ENCODE peak calls at places on chromosomes 16 and 17, in six cellular contexts. J is HCEC 1CT, O is NCI-H1105, G is sciatic nerve, M is mesothelial cell of epicardium, T is naive B cell. U is an unnamed sample.

GRCh38 chr17:9079461-9080103 is 58.3 kb downstream of the NTN1 start:
- DNase-seq in J (no peak), T (no peak), G (no peak), O (no peak), M (no peak), U (no peak)

GRCh38 chr16:21638573-21638975 is 13.8 kb downstream of the IGSF6 start:
- DNase-seq in G (no peak), T (no peak), J (peak), M (no peak), O (no peak), U (no peak)

GRCh38 chr16:1181715-1182671 is 29.1 kb downstream of the CACNA1H start:
- DNase-seq in T (no peak), M (no peak), O (no peak), J (peak), G (peak), U (peak)

GRCh38 chr17:73437826-73438225 is 126.0 kb upstream of the CDC42EP4 start:
- DNase-seq in M (no peak), O (no peak), J (no peak), G (no peak), T (no peak), U (no peak)

GRCh38 chr17:27993723-27994310 is 48.7 kb upstream of the NLK start:
- DNase-seq in G (no peak), T (no peak), O (no peak), J (peak), M (no peak), U (no peak)

GRCh38 chr16:72740346-72740745 is 307.6 kb downstream of the ZFHX3 start:
- DNase-seq in G (no peak), T (no peak), O (no peak), M (no peak), J (peak), U (no peak)

GRCh38 chr16:50532576-50532975 is 15.6 kb upstream of the NKD1 start:
- DNase-seq in G (peak), J (no peak), T (no peak), M (no peak), O (no peak), U (peak)

GRCh38 chr16:58501242-58502131 is 1.5 kb downstream of the NDRG4 start:
- DNase-seq in T (peak), J (no peak), M (peak), O (peak), G (no peak), U (peak)

GRCh38 chr16:23710504-23710903 is 2.5 kb downstream of the ERN2 start:
- DNase-seq in J (no peak), T (no peak), M (no peak), G (no peak), O (no peak), U (no peak)

GRCh38 chr17:49633250-49633649 is 44.6 kb downstream of the SPOP start:
- DNase-seq in G (no peak), J (no peak), T (no peak), M (no peak), O (no peak), U (no peak)

GRCh38 chr17:78359216-78359935 is 501 bp downstream of the SOCS3 start:
- DNase-seq in O (peak), G (no peak), T (no peak), J (peak), M (no peak), U (no peak)

GRCh38 chr17:74156878-74157277 is 46.6 kb upstream of the RPL38 start:
- DNase-seq in G (no peak), M (no peak), T (no peak), O (no peak), J (no peak), U (no peak)

GRCh38 chr17:45098869-45099616 is 33.3 kb downstream of the PLCD3 start:
- DNase-seq in G (peak), O (peak), J (peak), T (peak), M (peak), U (peak)

GRCh38 chr17:45828171-45829133 is 16.2 kb upstream of the SPPL2C start:
- DNase-seq in O (no peak), M (no peak), G (no peak), J (no peak), T (no peak), U (no peak)

GRCh38 chr17:38914741-38915638 is 10.4 kb upstream of the LASP1NB start:
- DNase-seq in J (no peak), G (peak), O (no peak), T (no peak), M (peak), U (peak)

GRCh38 chr16:14284371-14284770 is 213.3 kb downstream of the MRTFB start:
- DNase-seq in G (no peak), M (no peak), T (no peak), O (no peak), J (no peak), U (no peak)

GRCh38 chr16:4647661-4647965 is 23.0 kb downstream of the MGRN1 start:
- DNase-seq in J (no peak), T (no peak), M (no peak), G (no peak), O (no peak), U (no peak)

GRCh38 chr17:78806451-78806850 is 24.4 kb upstream of the CYTH1 start:
- DNase-seq in T (peak), O (no peak), M (no peak), G (no peak), J (no peak), U (no peak)

GRCh38 chr17:18314059-18314730 is 599 bp downstream of the TOP3A start:
- DNase-seq in T (no peak), J (peak), M (no peak), G (no peak), O (no peak), U (no peak)

GRCh38 chr17:43536236-43537088 is 9.7 kb downstream of the ETV4 start:
- DNase-seq in O (no peak), M (no peak), T (no peak), J (peak), G (no peak), U (no peak)

GRCh38 chr16:4468972-4469371 is 5.5 kb downstream of the NMRAL1 start:
- DNase-seq in M (no peak), O (no peak), J (no peak), G (no peak), T (no peak), U (no peak)

GRCh38 chr16:2429771-2430663 is 770 bp downstream of the CCNF start:
- DNase-seq in G (no peak), T (peak), M (no peak), O (no peak), J (peak), U (no peak)

GRCh38 chr17:13749566-13750235 is 148.0 kb upstream of the HS3ST3A1 start:
- DNase-seq in O (no peak), T (no peak), J (no peak), M (no peak), G (no peak), U (no peak)

GRCh38 chr16:4496305-4496704 is 20.1 kb downstream of the HMOX2 start:
- DNase-seq in O (no peak), J (peak), M (no peak), G (no peak), T (no peak), U (no peak)

GRCh38 chr17:58402679-58403078 is 14.7 kb downstream of the RNF43 start:
- DNase-seq in G (no peak), J (no peak), T (no peak), M (no peak), O (no peak), U (no peak)

U was measured in breast epithelium.